ENCODE peak calls at places on chromosomes 7 and 10, in six cellular contexts. B is aorta; Z is NCI-H69; M is stimulated activated CD8-positive, alpha-beta memory T cell treated with anti-CD3 and anti-CD28 coated beads, Interleukin-4, amount 100 ng/mL, for 1 hour; X is hypothalamus; C is sigmoid colon. Q is an unnamed sample.

GRCh38 chr10:19654576-19654975 is 161.7 kb upstream of the PLXDC2 start:
- DNase-seq in M (no peak), Z (no peak), C (no peak), B (no peak), X (no peak), Q (no peak)

GRCh38 chr10:129583831-129584230 is 116.8 kb downstream of the MGMT start:
- DNase-seq in Z (no peak), B (no peak), M (no peak), X (no peak), C (no peak), Q (no peak)

GRCh38 chr10:80539421-80539999 is 1.8 kb downstream of the SH2D4B start:
- DNase-seq in C (peak; percentile 55), Z (peak; percentile 3), B (no peak), M (no peak), X (no peak), Q (no peak)

GRCh38 chr10:35533565-35533964 is 71.6 kb upstream of the GJD4 start:
- DNase-seq in M (no peak), C (no peak), X (no peak), Z (peak; percentile 85), B (no peak), Q (no peak)

GRCh38 chr10:130968511-130968910 is 343.0 kb downstream of the TCERG1L start:
- DNase-seq in B (no peak), X (no peak), C (no peak), Z (no peak), M (no peak), Q (no peak)

GRCh38 chr10:131738396-131738735 is 162.4 kb upstream of the PPP2R2D start:
- DNase-seq in M (no peak), C (peak; percentile 40), B (no peak), X (no peak), Z (no peak), Q (no peak)

GRCh38 chr7:30114536-30115258 is 20.1 kb upstream of the MTURN start:
- DNase-seq in C (no peak), Z (no peak), B (no peak), X (no peak), M (no peak), Q (no peak)

GRCh38 chr7:72435366-72435765 is 23.2 kb upstream of the CALN1 start:
- DNase-seq in B (no peak), C (no peak), X (peak; percentile 9), M (no peak), Z (peak; percentile 97), Q (no peak)

GRCh38 chr10:90179696-90180407 is 478.5 kb downstream of the KIF20B start:
- DNase-seq in Z (no peak), B (no peak), C (no peak), M (no peak), X (no peak), Q (no peak)

GRCh38 chr10:50496228-50496627 is 127.5 kb downstream of the SGMS1 start:
- DNase-seq in X (no peak), B (no peak), Z (no peak), C (no peak), M (no peak), Q (no peak)

GRCh38 chr7:118059209-118059608 is 124.8 kb upstream of the LSM8 start:
- DNase-seq in C (no peak), X (no peak), B (no peak), Z (no peak), M (no peak), Q (no peak)

GRCh38 chr7:157411580-157411979 is 74.8 kb downstream of the DNAJB6 start:
- DNase-seq in Z (no peak), X (no peak), M (peak; percentile 21), B (peak; percentile 63), C (no peak), Q (no peak)

GRCh38 chr7:102978280-102978679 is 65.5 kb downstream of the LRRC17 start:
- DNase-seq in X (no peak), M (no peak), B (peak; percentile 89), C (no peak), Z (no peak), Q (peak; percentile 62)

GRCh38 chr7:38181111-38181510 is 3.1 kb downstream of the STARD3NL start:
- DNase-seq in B (no peak), M (no peak), C (no peak), X (no peak), Z (no peak), Q (no peak)

GRCh38 chr7:22611758-22612079 is 111.7 kb upstream of the STEAP1B start:
- DNase-seq in M (no peak), X (no peak), Z (no peak), C (no peak), B (no peak), Q (no peak)

GRCh38 chr7:73451780-73452398 is 18.3 kb downstream of the FZD9 start:
- DNase-seq in C (no peak), Z (peak; percentile 69), M (no peak), X (no peak), B (no peak), Q (no peak)

GRCh38 chr7:21966271-21966670 is 20.6 kb upstream of the CDCA7L start:
- DNase-seq in C (no peak), X (no peak), Z (no peak), M (no peak), B (no peak), Q (no peak)

GRCh38 chr10:111179514-111179913 is 102.7 kb downstream of the ADRA2A start:
- DNase-seq in Z (no peak), M (no peak), X (no peak), C (no peak), B (no peak), Q (no peak)

GRCh38 chr7:98163704-98164478 is 47.3 kb upstream of the BHLHA15 start:
- DNase-seq in M (no peak), X (no peak), C (no peak), B (no peak), Z (no peak), Q (peak; percentile 62)

Q was measured in upper lobe of left lung.